ENCODE peak calls at places on chromosomes 11 and 22, in seven cellular contexts. X is GM12878, L is K562, E is HCT116, C is H1, S is HepG2, U is SK-N-SH. N is an unnamed sample.

GRCh38 chr11:127274328-127274676 is 273.7 kb upstream of the KIRREL3 start:
- DNase-seq in X (no peak), L (no peak), E (no peak), C (no peak), S (no peak), U (no peak), N (no peak)

GRCh38 chr22:18065256-18065655 is 12.5 kb upstream of the PEX26 start:
- DNase-seq in X (no peak), L (no peak), E (no peak), C (peak; percentile 61), S (no peak), U (no peak), N (no peak)

GRCh38 chr11:118622376-118623290 is 15.2 kb downstream of the PHLDB1 start:
- DNase-seq in X (no peak), L (no peak), E (peak; percentile 68), C (no peak), S (no peak), U (peak; percentile 67), N (no peak)

GRCh38 chr22:40552070-40552469 is 84.4 kb downstream of the MRTFA start:
- DNase-seq in X (no peak), L (peak; percentile 94), E (no peak), C (no peak), S (no peak), U (no peak), N (no peak)

GRCh38 chr11:60970369-60970774 is 1.1 kb upstream of the CD6 start:
- DNase-seq in X (no peak), L (peak; percentile 70), E (peak; percentile 16), C (peak; percentile 86), S (peak; percentile 16), U (peak; percentile 73), N (peak; percentile 46)

GRCh38 chr11:133945087-133945974 is 11.4 kb downstream of the IGSF9B start:
- DNase-seq in X (no peak), L (no peak), E (no peak), C (no peak), S (no peak), U (peak; percentile 78), N (no peak)

GRCh38 chr11:8867856-8868705 is 42.9 kb upstream of the AKIP1 start:
- DNase-seq in X (no peak), L (no peak), E (no peak), C (no peak), S (peak; percentile 43), U (no peak), N (no peak)

GRCh38 chr11:86818466-86819282 is 18.3 kb downstream of the PRSS23 start:
- DNase-seq in X (peak; percentile 7), L (peak; percentile 49), E (peak; percentile 52), C (no peak), S (peak; percentile 42), U (peak; percentile 51), N (peak; percentile 39)

GRCh38 chr11:93861808-93862207 is 11.4 kb upstream of the VSTM5 start:
- DNase-seq in X (no peak), L (no peak), E (no peak), C (no peak), S (no peak), U (no peak), N (no peak)

GRCh38 chr11:110525883-110526282 is 96.1 kb downstream of the FDX1 start:
- DNase-seq in X (peak; percentile 15), L (no peak), E (no peak), C (no peak), S (no peak), U (no peak), N (no peak)

GRCh38 chr11:34978236-34979191 is 62.1 kb downstream of the PDHX start:
- DNase-seq in X (no peak), L (no peak), E (no peak), C (no peak), S (no peak), U (no peak), N (peak; percentile 13)

GRCh38 chr11:11252403-11252802 is 100.6 kb downstream of the CSNK2A3 start:
- DNase-seq in X (no peak), L (no peak), E (no peak), C (no peak), S (no peak), U (no peak), N (no peak)

GRCh38 chr11:31487848-31488247 is 21.6 kb downstream of the IMMP1L start:
- DNase-seq in X (no peak), L (no peak), E (peak; percentile 44), C (no peak), S (peak; percentile 53), U (peak; percentile 8), N (peak; percentile 15)

GRCh38 chr11:96103102-96103501 is 179.2 kb upstream of the MTMR2 start:
- DNase-seq in X (no peak), L (peak; percentile 38), E (no peak), C (no peak), S (no peak), U (no peak), N (no peak)

GRCh38 chr22:41415554-41415953 is 31.0 kb downstream of the TOB2 start:
- DNase-seq in X (no peak), L (no peak), E (no peak), C (no peak), S (no peak), U (no peak), N (no peak)

GRCh38 chr22:19784396-19785175 is 24.0 kb downstream of the TBX1 start:
- DNase-seq in X (no peak), L (no peak), E (no peak), C (no peak), S (no peak), U (no peak), N (no peak)

GRCh38 chr22:30228509-30229359 is 17.8 kb downstream of the LIF start:
- DNase-seq in X (no peak), L (no peak), E (no peak), C (no peak), S (no peak), U (no peak), N (peak; percentile 59)

GRCh38 chr11:35618497-35619029 is 303 bp downstream of the FJX1 start:
- DNase-seq in X (no peak), L (peak; percentile 45), E (no peak), C (no peak), S (no peak), U (peak; percentile 78), N (no peak)

GRCh38 chr11:61357233-61357893 is 4.3 kb downstream of the CYB561A3 start:
- DNase-seq in X (peak; percentile 92), L (no peak), E (no peak), C (no peak), S (no peak), U (no peak), N (no peak)

GRCh38 chr22:38862375-38863329 is 9.4 kb downstream of the CBX6 start:
- DNase-seq in X (no peak), L (no peak), E (no peak), C (no peak), S (no peak), U (peak; percentile 60), N (no peak)

GRCh38 chr11:45741032-45741431 is 63.9 kb upstream of the SLC35C1 start:
- DNase-seq in X (no peak), L (no peak), E (no peak), C (no peak), S (no peak), U (no peak), N (no peak)

GRCh38 chr22:41263704-41264103 is 22.3 kb downstream of the RANGAP1 start:
- DNase-seq in X (no peak), L (no peak), E (no peak), C (no peak), S (no peak), U (no peak), N (no peak)

GRCh38 chr11:100739636-100740035 is 52.5 kb downstream of the ARHGAP42 start:
- DNase-seq in X (no peak), L (no peak), E (peak; percentile 61), C (no peak), S (peak; percentile 40), U (no peak), N (no peak)

GRCh38 chr11:102886999-102887398 is 12.2 kb upstream of the MMP12 start:
- DNase-seq in X (no peak), L (no peak), E (no peak), C (no peak), S (no peak), U (no peak), N (no peak)

GRCh38 chr11:22832315-22833041 is 2.9 kb upstream of the SVIP start:
- DNase-seq in X (no peak), L (peak; percentile 21), E (peak; percentile 6), C (no peak), S (peak; percentile 15), U (no peak), N (no peak)

GRCh38 chr11:87421422-87421821 is 383.7 kb downstream of the TMEM135 start:
- DNase-seq in X (peak; percentile 27), L (peak; percentile 70), E (peak; percentile 68), C (peak; percentile 60), S (peak; percentile 67), U (peak; percentile 56), N (peak; percentile 87)

GRCh38 chr22:22992474-22992873 is 77.8 kb upstream of the GNAZ start:
- DNase-seq in X (no peak), L (no peak), E (no peak), C (no peak), S (no peak), U (no peak), N (no peak)

GRCh38 chr11:30706276-30706675 is 120.1 kb upstream of the MPPED2 start:
- DNase-seq in X (no peak), L (no peak), E (no peak), C (no peak), S (no peak), U (no peak), N (no peak)

GRCh38 chr11:122784325-122785155 is 53.8 kb upstream of the CRTAM start:
- DNase-seq in X (no peak), L (no peak), E (no peak), C (no peak), S (no peak), U (no peak), N (peak; percentile 22)

GRCh38 chr22:21591695-21592094 is 24.2 kb downstream of the UBE2L3 start:
- DNase-seq in X (no peak), L (no peak), E (no peak), C (no peak), S (no peak), U (no peak), N (no peak)
- H3K9ac ChIP-seq in X (no peak overlapping the region), L (no peak overlapping the region), E (no peak overlapping the region), C (no peak overlapping the region), S (no peak overlapping the region), U (no peak overlapping the region), N (no peak overlapping the region)

GRCh38 chr22:37559901-37560681 is at the start of gene CDC42EP1:
- DNase-seq in X (no peak), L (peak; percentile 82), E (no peak), C (peak; percentile 78), S (no peak), U (peak; percentile 79), N (no peak)
- TF ChIP-seq YY1 in X (no peak), L (no peak), E (peak; percentile 17), C (no peak), S (peak; percentile 56), U (no peak), N (no peak)

DNA sequence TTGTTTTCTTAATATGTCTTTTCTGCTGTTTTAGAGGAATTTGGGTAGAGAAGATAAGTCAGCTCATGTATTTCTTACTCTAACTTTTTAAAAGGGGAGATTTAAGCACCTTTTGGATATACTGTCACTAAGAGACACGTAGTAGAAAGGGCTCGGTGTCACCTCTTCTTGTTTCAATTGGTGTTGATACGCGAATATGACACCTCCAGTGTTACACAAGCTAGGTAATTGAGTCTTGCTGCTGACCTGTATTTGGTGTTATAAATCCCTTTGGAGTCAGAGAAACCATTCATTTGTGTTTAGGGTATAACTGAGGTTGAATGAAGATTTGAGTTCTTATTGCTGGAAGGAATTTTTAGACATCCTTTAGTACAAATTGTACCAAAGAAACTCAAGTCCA is 25.6 kb downstream of the FAR1 start:
- DNase-seq in X (no peak), L (no peak), E (no peak), C (no peak), S (no peak), U (no peak), N (no peak)
- H3K36me3 ChIP-seq in X (no peaks in the 10 kb centered on the region), L (peaks cover 20% of the 10 kb centered on the region), E (peaks cover 3% of the 10 kb centered on the region), C (peaks cover 3% of the 10 kb centered on the region), S (no peaks in the 10 kb centered on the region), U (peaks cover 32% of the 10 kb centered on the region), N (peaks cover 31% of the 10 kb centered on the region)

GRCh38 chr22:43862074-43862881 is at the start of gene SULT4A1:
- DNase-seq in X (no peak), L (peak; percentile 47), E (peak; percentile 19), C (peak; percentile 73), S (no peak), U (peak; percentile 92), N (peak; percentile 30)
- H3K9ac ChIP-seq in X (no peak within 1 kb of the TSS), L (no peak within 1 kb of the TSS), E (peak within 1 kb of the TSS; percentile 42), C (peak within 1 kb of the TSS; percentile 74), S (no peak within 1 kb of the TSS), U (no peak within 1 kb of the TSS), N (peak within 1 kb of the TSS; percentile 90)

N was measured in NT2/D1.